ENCODE peak calls at places on chromosomes 1 and 21, in ten cellular contexts. U is Panc1, C is cardiac muscle cell, W is esophagus squamous epithelium, Z is heart left ventricle, V is neural progenitor cell, Q is IMR-90, O is ascending aorta, F is astrocyte, T is SK-N-MC. R is an unnamed sample.

GRCh38 chr1:3533051-3534048 is 78.0 kb downstream of the MEGF6 start:
- DNase-seq in W (no peak), Q (no peak), T (no peak), Z (no peak), O (no peak), U (no peak), F (no peak), C (no peak), V (peak), R (peak)

GRCh38 chr21:14064296-14064645 is 146.5 kb downstream of the LIPI start:
- DNase-seq in C (no peak), F (no peak), W (no peak), Q (peak), U (no peak), O (no peak), T (no peak), Z (no peak), V (no peak), R (no peak)

GRCh38 chr1:205936316-205936715 is 6.9 kb downstream of the SLC26A9 start:
- DNase-seq in O (no peak), Z (no peak), U (no peak), T (no peak), F (no peak), Q (no peak), W (no peak), C (no peak), V (no peak), R (no peak)

GRCh38 chr1:84373446-84374141 is 24.7 kb upstream of the DNASE2B start:
- DNase-seq in T (no peak), C (no peak), O (no peak), U (no peak), F (no peak), V (no peak), Q (peak), Z (no peak), W (no peak), R (no peak)

GRCh38 chr21:45112371-45112770 is 38.0 kb downstream of the ADARB1 start:
- DNase-seq in U (no peak), T (no peak), C (no peak), V (no peak), Z (no peak), Q (no peak), O (no peak), W (no peak), F (peak), R (no peak)

GRCh38 chr1:4647391-4647790 is 7.0 kb upstream of the AJAP1 start:
- DNase-seq in Q (no peak), F (no peak), U (no peak), V (no peak), C (no peak), T (no peak), O (no peak), Z (no peak), W (no peak), R (no peak)

GRCh38 chr1:200253774-200254495 is 155.9 kb downstream of the ZNF281 start:
- DNase-seq in F (peak), W (no peak), T (no peak), V (no peak), C (no peak), U (no peak), O (no peak), Q (peak), Z (no peak), R (no peak)

GRCh38 chr1:40045182-40045581 is 4.7 kb downstream of the CAP1 start:
- DNase-seq in T (no peak), F (peak), O (no peak), U (no peak), W (no peak), C (no peak), Z (no peak), Q (peak), V (no peak), R (no peak)

GRCh38 chr1:221795400-221795799 is 53.5 kb upstream of the DUSP10 start:
- DNase-seq in Q (no peak), U (no peak), Z (no peak), C (no peak), V (no peak), O (no peak), W (no peak), F (no peak), T (no peak), R (no peak)

GRCh38 chr1:10791117-10791951 is 5.1 kb downstream of the CASZ1 start:
- DNase-seq in C (no peak), T (no peak), O (no peak), Q (no peak), V (peak), U (no peak), Z (no peak), F (no peak), W (no peak), R (no peak)

GRCh38 chr1:94783342-94784264 is 36.6 kb upstream of the SLC44A3 start:
- DNase-seq in U (no peak), T (no peak), Z (peak), O (peak), V (no peak), C (no peak), W (no peak), Q (peak), F (peak), R (no peak)

GRCh38 chr1:238488406-238488805 is 597.7 kb upstream of the ZP4 start:
- DNase-seq in Z (no peak), U (no peak), T (no peak), F (no peak), W (no peak), O (no peak), V (no peak), Q (peak), C (no peak), R (no peak)

GRCh38 chr1:163959622-163960021 is 599.4 kb upstream of the PBX1 start:
- DNase-seq in V (no peak), O (no peak), Z (no peak), C (no peak), F (no peak), U (no peak), W (no peak), T (no peak), Q (no peak), R (no peak)

GRCh38 chr1:181102841-181103240 is 14.3 kb downstream of the IER5 start:
- DNase-seq in O (no peak), U (no peak), T (no peak), C (no peak), Q (no peak), Z (no peak), V (no peak), W (no peak), F (no peak), R (no peak)

GRCh38 chr1:16218014-16218673 is 5.7 kb upstream of the ARHGEF19 start:
- DNase-seq in W (no peak), O (no peak), T (no peak), F (no peak), U (no peak), C (no peak), Q (no peak), V (no peak), Z (no peak), R (no peak)

GRCh38 chr1:47708658-47709301 is 270.9 kb downstream of the FOXD2 start:
- DNase-seq in U (no peak), O (no peak), Q (no peak), F (no peak), Z (no peak), V (peak), C (peak), W (no peak), T (no peak), R (no peak)

GRCh38 chr1:91831132-91831930 is 54.6 kb downstream of the TGFBR3 start:
- DNase-seq in Z (no peak), F (peak), O (no peak), C (no peak), V (no peak), T (no peak), U (no peak), W (no peak), Q (peak), R (no peak)

GRCh38 chr1:26127235-26128163 is 15.9 kb downstream of the PDIK1L start:
- DNase-seq in Q (no peak), W (no peak), C (no peak), U (no peak), O (no peak), Z (no peak), V (no peak), F (no peak), T (no peak), R (no peak)

GRCh38 chr1:52633291-52633754 is 355 bp downstream of the SHISAL2A start:
- DNase-seq in T (no peak), V (peak), O (no peak), C (peak), Q (no peak), U (no peak), W (no peak), F (no peak), Z (no peak), R (peak)

GRCh38 chr1:24966724-24967346 is 36.8 kb upstream of the RUNX3 start:
- DNase-seq in F (peak), T (no peak), C (no peak), V (no peak), W (no peak), Q (peak), U (no peak), O (no peak), Z (no peak), R (no peak)

GRCh38 chr1:56638248-56638647 is 6.9 kb upstream of the PRKAA2 start:
- DNase-seq in W (no peak), V (no peak), Z (no peak), F (no peak), Q (no peak), U (no peak), C (no peak), T (no peak), O (no peak), R (no peak)

GRCh38 chr1:27071049-27071416 is 58.4 kb upstream of the TENT5B start:
- DNase-seq in T (no peak), V (peak), Q (peak), W (no peak), Z (peak), F (no peak), U (no peak), O (no peak), C (peak), R (peak)

GRCh38 chr1:220124542-220124941 is 30.6 kb downstream of the IARS2 start:
- DNase-seq in O (no peak), F (peak), V (no peak), T (no peak), W (no peak), Z (no peak), U (no peak), C (no peak), Q (peak), R (no peak)

GRCh38 chr1:12230549-12231275 is 882 bp downstream of the VPS13D start:
- DNase-seq in T (no peak), U (no peak), O (peak), Q (no peak), C (peak), W (no peak), Z (peak), F (no peak), V (peak), R (no peak)

GRCh38 chr1:213136190-213136917 is 85.3 kb downstream of the RPS6KC1 start:
- DNase-seq in F (no peak), U (no peak), Q (no peak), Z (no peak), V (no peak), O (no peak), W (no peak), C (peak), T (no peak), R (no peak)

GRCh38 chr21:32333953-32334673 is 35.5 kb downstream of the MRAP start:
- DNase-seq in U (no peak), Z (no peak), Q (no peak), T (no peak), W (no peak), C (no peak), O (no peak), V (no peak), F (no peak), R (no peak)

GRCh38 chr1:179550753-179551682 is 24.7 kb downstream of the NPHS2 start:
- DNase-seq in O (no peak), Q (peak), C (no peak), F (peak), W (no peak), U (no peak), Z (no peak), V (no peak), T (peak), R (no peak)

GRCh38 chr1:70475023-70475422 is 64.0 kb downstream of the CTH start:
- DNase-seq in F (no peak), Q (no peak), W (no peak), C (no peak), O (no peak), T (peak), V (no peak), U (no peak), Z (no peak), R (no peak)

GRCh38 chr1:2927393-2927792 is 93.9 kb upstream of the ACTRT2 start:
- DNase-seq in W (no peak), C (no peak), T (no peak), Z (no peak), Q (no peak), F (no peak), V (no peak), O (peak), U (no peak), R (no peak)

GRCh38 chr21:32455548-32455947 is 43.0 kb downstream of the EVA1C start:
- DNase-seq in W (no peak), U (no peak), O (no peak), F (no peak), C (no peak), Z (no peak), Q (no peak), V (no peak), T (no peak), R (no peak)

GRCh38 chr1:213041443-213041842 is 9.6 kb upstream of the RPS6KC1 start:
- DNase-seq in U (no peak), T (no peak), Z (no peak), W (no peak), Q (peak), F (peak), C (no peak), O (no peak), V (no peak), R (no peak)

GRCh38 chr1:205980182-205980830 is 22.9 kb downstream of the RAB7B start:
- DNase-seq in T (no peak), Q (no peak), O (no peak), F (no peak), U (no peak), Z (no peak), W (no peak), V (no peak), C (no peak), R (no peak)

GRCh38 chr1:31663622-31664452 is 19.2 kb upstream of the PEF1 start:
- DNase-seq in U (peak), V (peak), C (peak), Q (peak), F (no peak), O (peak), Z (peak), T (no peak), W (no peak), R (peak)

GRCh38 chr1:29876902-29877301 is 640.6 kb downstream of the PTPRU start:
- DNase-seq in Z (no peak), T (no peak), F (no peak), C (no peak), O (no peak), V (no peak), W (no peak), Q (no peak), U (no peak), R (peak)

GRCh38 chr1:27603320-27603961 is 503 bp downstream of the AHDC1 start:
- DNase-seq in Q (no peak), O (peak), U (no peak), T (no peak), W (no peak), V (peak), F (no peak), Z (no peak), C (peak), R (peak)

GRCh38 chr1:219176168-219176567 is 2.5 kb downstream of the LYPLAL1 start:
- DNase-seq in U (no peak), F (no peak), Q (no peak), Z (no peak), O (no peak), T (no peak), V (no peak), C (no peak), W (no peak), R (no peak)

GRCh38 chr21:35203093-35204021 is 154.3 kb upstream of the RUNX1 start:
- DNase-seq in O (no peak), F (peak), W (no peak), T (no peak), Z (peak), C (no peak), V (no peak), Q (peak), U (no peak), R (no peak)

GRCh38 chr1:234976880-234977680 is 151.6 kb downstream of the TOMM20 start:
- DNase-seq in V (no peak), T (no peak), W (no peak), Q (no peak), Z (no peak), U (no peak), C (no peak), O (peak), F (no peak), R (no peak)
- H3K27ac ChIP-seq in V (no peak), T (no peak), W (peak), Q (no peak), Z (peak), U (peak), C (no peak), O (peak), F (no peak), R (no peak)

DNA sequence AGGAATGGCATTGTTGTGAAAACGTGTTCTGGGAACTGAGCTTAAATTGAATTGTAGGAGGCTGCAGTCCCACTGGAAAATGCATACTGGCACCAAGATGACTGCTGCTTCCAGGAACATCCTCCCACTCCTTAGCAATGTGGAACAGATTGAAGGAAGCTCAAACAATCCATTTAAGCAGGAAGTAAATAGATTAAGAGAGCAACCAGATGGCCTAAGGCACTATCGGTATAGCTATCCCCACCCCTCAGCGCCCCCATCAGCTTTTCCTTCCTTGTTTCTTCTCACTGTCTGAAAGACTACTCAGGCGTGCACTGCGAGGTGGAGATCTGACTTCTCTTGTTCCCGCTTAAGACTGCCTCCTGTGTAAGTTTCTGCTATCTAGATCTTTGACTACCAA is 4.0 kb upstream of the IFI16 start:
- DNase-seq in F (peak), T (no peak), V (peak), C (peak), W (no peak), Q (no peak), O (no peak), Z (peak), U (no peak), R (peak)
- H3K4me3 ChIP-seq in F (no peak), T (peak), V (peak), C (no peak), W (no peak), Q (no peak), O (no peak), Z (peak), U (no peak), R (no peak)

DNA sequence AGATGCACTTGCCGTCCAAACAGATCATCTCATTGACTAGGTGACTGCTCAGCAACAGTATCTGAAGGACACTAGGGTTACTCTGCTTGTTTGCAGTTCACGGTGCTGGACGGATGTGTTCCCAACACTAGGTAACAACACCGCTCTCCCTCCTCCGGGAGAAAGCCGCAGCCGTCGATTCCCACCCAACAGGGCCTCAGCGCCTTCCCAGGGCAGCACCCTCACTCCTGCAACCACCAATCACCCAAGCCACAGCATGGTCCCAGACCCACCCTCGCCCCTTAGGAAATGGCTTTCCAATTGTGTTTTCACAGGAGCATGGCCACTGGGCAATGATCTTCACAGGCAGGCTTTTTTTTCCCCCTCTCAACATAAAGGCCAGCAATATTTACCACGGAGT is 779 bp downstream of the TLR5 start:
- DNase-seq in T (no peak), Z (no peak), V (no peak), O (no peak), Q (no peak), U (no peak), C (no peak), W (no peak), F (no peak), R (no peak)
- H3K27ac ChIP-seq in T (no peak), Z (peak), V (no peak), O (no peak), Q (no peak), U (no peak), C (peak), W (peak), F (no peak), R (peak)

DNA sequence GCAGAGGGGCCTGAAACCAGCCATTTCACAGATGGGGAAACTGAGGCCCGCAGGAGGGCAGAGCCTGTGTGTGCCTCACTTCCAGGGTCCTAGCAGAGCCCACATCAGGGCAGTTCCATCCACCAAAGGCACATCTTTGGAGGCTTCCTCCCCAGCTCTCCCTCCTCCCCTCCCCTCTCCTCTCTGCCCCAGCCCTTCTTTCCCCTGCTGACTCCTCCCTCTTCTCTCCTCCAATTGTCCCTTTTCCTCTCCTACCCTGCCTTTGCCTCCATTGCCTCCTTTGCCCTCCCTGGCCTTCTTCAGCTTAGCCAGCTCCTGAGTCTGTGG is 56.6 kb downstream of the TMEM53 start:
- DNase-seq in V (no peak), T (no peak), U (no peak), O (no peak), Z (no peak), W (no peak), Q (no peak), F (no peak), C (no peak), R (no peak)
- H3K4me3 ChIP-seq in V (peak), T (no peak), U (no peak), O (peak), Z (no peak), W (no peak), Q (no peak), F (no peak), C (peak), R (no peak)

GRCh38 chr1:117828206-117828605 is 101.2 kb downstream of the GDAP2 start:
- DNase-seq in F (peak), U (no peak), C (peak), T (no peak), W (no peak), V (no peak), Q (peak), O (peak), Z (peak), R (no peak)
- H3K27ac ChIP-seq in F (no peak), U (no peak), C (no peak), T (no peak), W (no peak), V (no peak), Q (peak), O (peak), Z (peak), R (no peak)

DNA sequence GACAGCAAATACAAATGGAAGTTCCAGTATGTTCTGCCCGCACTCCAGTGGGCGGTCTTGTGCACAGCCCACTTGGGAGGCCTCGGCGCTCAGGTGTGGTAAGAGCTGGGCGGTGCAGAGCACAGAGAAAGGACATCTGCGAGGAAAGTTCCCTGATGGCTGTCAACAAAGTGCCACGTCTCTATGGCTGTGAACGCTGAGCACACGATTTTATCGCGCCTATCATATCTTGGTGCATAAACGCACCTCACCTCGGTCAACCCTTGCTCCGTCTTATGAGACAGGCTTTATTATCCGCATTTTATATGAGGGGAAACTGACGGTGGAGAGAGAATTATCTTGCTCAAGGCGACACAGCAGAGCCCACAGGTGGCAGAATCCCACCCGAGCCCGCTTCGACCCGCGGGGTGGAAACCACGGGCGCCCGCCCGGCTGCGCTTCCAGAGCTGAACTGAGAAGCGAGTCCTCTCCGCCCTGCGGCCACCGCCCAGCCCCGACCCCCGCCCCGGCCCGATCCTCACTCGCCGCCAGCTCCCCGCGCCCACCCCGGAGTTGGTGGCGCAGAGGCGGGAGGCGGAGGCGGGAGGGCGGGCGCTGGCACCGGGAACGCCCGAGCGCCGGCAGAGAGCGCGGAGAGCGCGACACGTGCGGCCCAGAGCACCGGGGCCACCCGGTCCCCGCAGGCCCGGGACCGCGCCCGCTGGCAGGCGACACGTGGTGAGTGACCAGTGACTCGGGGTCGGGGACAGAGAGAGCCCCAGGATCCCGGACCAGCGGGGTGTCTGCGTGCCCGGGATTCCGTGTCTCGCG is at the start of gene IL12RB2:
- DNase-seq in F (no peak), T (no peak), O (no peak), V (peak), W (no peak), C (peak), U (no peak), Z (peak), Q (no peak), R (peak)
- H3K4me3 ChIP-seq in F (peak), T (no peak), O (peak), V (peak), W (peak), C (peak), U (peak), Z (peak), Q (no peak), R (peak)

GRCh38 chr1:1889090-1889750 is 1.7 kb downstream of the GNB1 start:
- DNase-seq in T (no peak), W (no peak), Z (no peak), O (no peak), C (no peak), F (no peak), Q (peak), U (no peak), V (peak), R (no peak)
- H3K27ac ChIP-seq in T (peak), W (peak), Z (peak), O (peak), C (peak), F (peak), Q (peak), U (peak), V (peak), R (no peak)

R was measured in WERI-Rb-1.